ENCODE peak calls at places on chromosomes 5 and 9, in six cellular contexts. One of them, this sample, is unnamed.

GRCh38 chr5:60196382-60197113 is 303.0 kb upstream of the PDE4D start:
- DNase-seq in activated T-helper 9 cell treated with anti-CD3 and anti-CD28 coated beads, Interleukin-2, amount 50 U/mL, for 16 hours: no peak
- DNase-seq in nephron progenitor cell: no peak
- DNase-seq in activated CD4-positive, alpha-beta T cell treated with anti-CD3 and anti-CD28 coated beads, Interleukin-2, amount 10 ng/mL, durations not matched to agents 7 days and 5 days: no peak
- DNase-seq in hypothalamus: no peak
- DNase-seq in tibial artery: peak
- DNase-seq in this sample: peak

GRCh38 chr5:139635191-139635590 is 13.0 kb upstream of the CXXC5 start:
- DNase-seq in activated T-helper 9 cell treated with anti-CD3 and anti-CD28 coated beads, Interleukin-2, amount 50 U/mL, for 16 hours: no peak
- DNase-seq in nephron progenitor cell: no peak
- DNase-seq in activated CD4-positive, alpha-beta T cell treated with anti-CD3 and anti-CD28 coated beads, Interleukin-2, amount 10 ng/mL, durations not matched to agents 7 days and 5 days: no peak
- DNase-seq in hypothalamus: no peak
- DNase-seq in tibial artery: no peak
- DNase-seq in this sample: no peak

GRCh38 chr9:38107811-38108304 is 38.8 kb upstream of the SHB start:
- DNase-seq in activated T-helper 9 cell treated with anti-CD3 and anti-CD28 coated beads, Interleukin-2, amount 50 U/mL, for 16 hours: no peak
- DNase-seq in nephron progenitor cell: peak
- DNase-seq in activated CD4-positive, alpha-beta T cell treated with anti-CD3 and anti-CD28 coated beads, Interleukin-2, amount 10 ng/mL, durations not matched to agents 7 days and 5 days: no peak
- DNase-seq in hypothalamus: no peak
- DNase-seq in tibial artery: no peak
- DNase-seq in this sample: no peak

GRCh38 chr5:84384604-84385575 is at the start of gene EDIL3:
- DNase-seq in activated T-helper 9 cell treated with anti-CD3 and anti-CD28 coated beads, Interleukin-2, amount 50 U/mL, for 16 hours: no peak
- DNase-seq in nephron progenitor cell: peak
- DNase-seq in activated CD4-positive, alpha-beta T cell treated with anti-CD3 and anti-CD28 coated beads, Interleukin-2, amount 10 ng/mL, durations not matched to agents 7 days and 5 days: no peak
- DNase-seq in hypothalamus: peak
- DNase-seq in tibial artery: peak
- DNase-seq in this sample: peak

GRCh38 chr9:94586814-94587213 is 6.8 kb downstream of the FBP2 start:
- DNase-seq in activated T-helper 9 cell treated with anti-CD3 and anti-CD28 coated beads, Interleukin-2, amount 50 U/mL, for 16 hours: no peak
- DNase-seq in nephron progenitor cell: no peak
- DNase-seq in activated CD4-positive, alpha-beta T cell treated with anti-CD3 and anti-CD28 coated beads, Interleukin-2, amount 10 ng/mL, durations not matched to agents 7 days and 5 days: no peak
- DNase-seq in hypothalamus: no peak
- DNase-seq in tibial artery: no peak
- DNase-seq in this sample: peak

GRCh38 chr5:125232779-125233230 is 486.4 kb upstream of the ZNF608 start:
- DNase-seq in activated T-helper 9 cell treated with anti-CD3 and anti-CD28 coated beads, Interleukin-2, amount 50 U/mL, for 16 hours: no peak
- DNase-seq in nephron progenitor cell: no peak
- DNase-seq in activated CD4-positive, alpha-beta T cell treated with anti-CD3 and anti-CD28 coated beads, Interleukin-2, amount 10 ng/mL, durations not matched to agents 7 days and 5 days: no peak
- DNase-seq in hypothalamus: no peak
- DNase-seq in tibial artery: no peak
- DNase-seq in this sample: peak

GRCh38 chr9:33921967-33922895 is 105.3 kb downstream of the UBE2R2 start:
- DNase-seq in activated T-helper 9 cell treated with anti-CD3 and anti-CD28 coated beads, Interleukin-2, amount 50 U/mL, for 16 hours: no peak
- DNase-seq in nephron progenitor cell: peak
- DNase-seq in activated CD4-positive, alpha-beta T cell treated with anti-CD3 and anti-CD28 coated beads, Interleukin-2, amount 10 ng/mL, durations not matched to agents 7 days and 5 days: peak
- DNase-seq in hypothalamus: no peak
- DNase-seq in tibial artery: no peak
- DNase-seq in this sample: peak

GRCh38 chr5:96280946-96281393 is 152.1 kb downstream of the PCSK1 start:
- DNase-seq in activated T-helper 9 cell treated with anti-CD3 and anti-CD28 coated beads, Interleukin-2, amount 50 U/mL, for 16 hours: no peak
- DNase-seq in nephron progenitor cell: no peak
- DNase-seq in activated CD4-positive, alpha-beta T cell treated with anti-CD3 and anti-CD28 coated beads, Interleukin-2, amount 10 ng/mL, durations not matched to agents 7 days and 5 days: no peak
- DNase-seq in hypothalamus: no peak
- DNase-seq in tibial artery: no peak
- DNase-seq in this sample: no peak

GRCh38 chr9:10678790-10679189 is 66.0 kb upstream of the PTPRD start:
- DNase-seq in activated T-helper 9 cell treated with anti-CD3 and anti-CD28 coated beads, Interleukin-2, amount 50 U/mL, for 16 hours: no peak
- DNase-seq in nephron progenitor cell: no peak
- DNase-seq in activated CD4-positive, alpha-beta T cell treated with anti-CD3 and anti-CD28 coated beads, Interleukin-2, amount 10 ng/mL, durations not matched to agents 7 days and 5 days: no peak
- DNase-seq in hypothalamus: no peak
- DNase-seq in tibial artery: no peak
- DNase-seq in this sample: no peak

GRCh38 chr9:33044677-33045282 is 19.7 kb downstream of the DNAJA1 start:
- DNase-seq in activated T-helper 9 cell treated with anti-CD3 and anti-CD28 coated beads, Interleukin-2, amount 50 U/mL, for 16 hours: no peak
- DNase-seq in nephron progenitor cell: peak
- DNase-seq in activated CD4-positive, alpha-beta T cell treated with anti-CD3 and anti-CD28 coated beads, Interleukin-2, amount 10 ng/mL, durations not matched to agents 7 days and 5 days: no peak
- DNase-seq in hypothalamus: no peak
- DNase-seq in tibial artery: no peak
- DNase-seq in this sample: peak

GRCh38 chr5:133267601-133268000 is 215.8 kb downstream of the HSPA4 start:
- DNase-seq in activated T-helper 9 cell treated with anti-CD3 and anti-CD28 coated beads, Interleukin-2, amount 50 U/mL, for 16 hours: no peak
- DNase-seq in nephron progenitor cell: no peak
- DNase-seq in activated CD4-positive, alpha-beta T cell treated with anti-CD3 and anti-CD28 coated beads, Interleukin-2, amount 10 ng/mL, durations not matched to agents 7 days and 5 days: no peak
- DNase-seq in hypothalamus: no peak
- DNase-seq in tibial artery: no peak
- DNase-seq in this sample: no peak

GRCh38 chr5:73311291-73312110 is 137.1 kb downstream of the FOXD1 start:
- DNase-seq in activated T-helper 9 cell treated with anti-CD3 and anti-CD28 coated beads, Interleukin-2, amount 50 U/mL, for 16 hours: no peak
- DNase-seq in nephron progenitor cell: peak
- DNase-seq in activated CD4-positive, alpha-beta T cell treated with anti-CD3 and anti-CD28 coated beads, Interleukin-2, amount 10 ng/mL, durations not matched to agents 7 days and 5 days: no peak
- DNase-seq in hypothalamus: no peak
- DNase-seq in tibial artery: peak
- DNase-seq in this sample: peak

GRCh38 chr9:78363221-78363620 is 66.3 kb downstream of the PSAT1 start:
- DNase-seq in activated T-helper 9 cell treated with anti-CD3 and anti-CD28 coated beads, Interleukin-2, amount 50 U/mL, for 16 hours: no peak
- DNase-seq in nephron progenitor cell: no peak
- DNase-seq in activated CD4-positive, alpha-beta T cell treated with anti-CD3 and anti-CD28 coated beads, Interleukin-2, amount 10 ng/mL, durations not matched to agents 7 days and 5 days: no peak
- DNase-seq in hypothalamus: no peak
- DNase-seq in tibial artery: no peak
- DNase-seq in this sample: peak

GRCh38 chr5:125042243-125042887 is 295.9 kb upstream of the ZNF608 start:
- DNase-seq in activated T-helper 9 cell treated with anti-CD3 and anti-CD28 coated beads, Interleukin-2, amount 50 U/mL, for 16 hours: no peak
- DNase-seq in nephron progenitor cell: no peak
- DNase-seq in activated CD4-positive, alpha-beta T cell treated with anti-CD3 and anti-CD28 coated beads, Interleukin-2, amount 10 ng/mL, durations not matched to agents 7 days and 5 days: no peak
- DNase-seq in hypothalamus: no peak
- DNase-seq in tibial artery: no peak
- DNase-seq in this sample: no peak

GRCh38 chr5:147809830-147810666 is 21.4 kb downstream of the SPINK1 start:
- DNase-seq in activated T-helper 9 cell treated with anti-CD3 and anti-CD28 coated beads, Interleukin-2, amount 50 U/mL, for 16 hours: no peak
- DNase-seq in nephron progenitor cell: no peak
- DNase-seq in activated CD4-positive, alpha-beta T cell treated with anti-CD3 and anti-CD28 coated beads, Interleukin-2, amount 10 ng/mL, durations not matched to agents 7 days and 5 days: no peak
- DNase-seq in hypothalamus: no peak
- DNase-seq in tibial artery: no peak
- DNase-seq in this sample: no peak

GRCh38 chr5:73450041-73450598 is 1.5 kb upstream of the FOXD1 start:
- DNase-seq in activated T-helper 9 cell treated with anti-CD3 and anti-CD28 coated beads, Interleukin-2, amount 50 U/mL, for 16 hours: no peak
- DNase-seq in nephron progenitor cell: no peak
- DNase-seq in activated CD4-positive, alpha-beta T cell treated with anti-CD3 and anti-CD28 coated beads, Interleukin-2, amount 10 ng/mL, durations not matched to agents 7 days and 5 days: no peak
- DNase-seq in hypothalamus: no peak
- DNase-seq in tibial artery: no peak
- DNase-seq in this sample: no peak

GRCh38 chr9:107667700-107668099 is 178.1 kb upstream of the KLF4 start:
- DNase-seq in activated T-helper 9 cell treated with anti-CD3 and anti-CD28 coated beads, Interleukin-2, amount 50 U/mL, for 16 hours: no peak
- DNase-seq in nephron progenitor cell: peak
- DNase-seq in activated CD4-positive, alpha-beta T cell treated with anti-CD3 and anti-CD28 coated beads, Interleukin-2, amount 10 ng/mL, durations not matched to agents 7 days and 5 days: no peak
- DNase-seq in hypothalamus: no peak
- DNase-seq in tibial artery: no peak
- DNase-seq in this sample: no peak

GRCh38 chr9:36142510-36143161 is 6.1 kb downstream of the GLIPR2 start:
- DNase-seq in activated T-helper 9 cell treated with anti-CD3 and anti-CD28 coated beads, Interleukin-2, amount 50 U/mL, for 16 hours: no peak
- DNase-seq in nephron progenitor cell: no peak
- DNase-seq in activated CD4-positive, alpha-beta T cell treated with anti-CD3 and anti-CD28 coated beads, Interleukin-2, amount 10 ng/mL, durations not matched to agents 7 days and 5 days: no peak
- DNase-seq in hypothalamus: no peak
- DNase-seq in tibial artery: no peak
- DNase-seq in this sample: no peak

GRCh38 chr9:120839146-120839545 is 3.6 kb downstream of the PSMD5 start:
- DNase-seq in activated T-helper 9 cell treated with anti-CD3 and anti-CD28 coated beads, Interleukin-2, amount 50 U/mL, for 16 hours: no peak
- DNase-seq in nephron progenitor cell: no peak
- DNase-seq in activated CD4-positive, alpha-beta T cell treated with anti-CD3 and anti-CD28 coated beads, Interleukin-2, amount 10 ng/mL, durations not matched to agents 7 days and 5 days: no peak
- DNase-seq in hypothalamus: no peak
- DNase-seq in tibial artery: no peak
- DNase-seq in this sample: no peak

GRCh38 chr5:76787237-76787636 is 31.6 kb upstream of the F2RL1 start:
- DNase-seq in activated T-helper 9 cell treated with anti-CD3 and anti-CD28 coated beads, Interleukin-2, amount 50 U/mL, for 16 hours: no peak
- DNase-seq in nephron progenitor cell: no peak
- DNase-seq in activated CD4-positive, alpha-beta T cell treated with anti-CD3 and anti-CD28 coated beads, Interleukin-2, amount 10 ng/mL, durations not matched to agents 7 days and 5 days: no peak
- DNase-seq in hypothalamus: no peak
- DNase-seq in tibial artery: peak
- DNase-seq in this sample: peak

GRCh38 chr9:124127290-124127646 is 115.7 kb downstream of the LHX2 start:
- DNase-seq in activated T-helper 9 cell treated with anti-CD3 and anti-CD28 coated beads, Interleukin-2, amount 50 U/mL, for 16 hours: no peak
- DNase-seq in nephron progenitor cell: no peak
- DNase-seq in activated CD4-positive, alpha-beta T cell treated with anti-CD3 and anti-CD28 coated beads, Interleukin-2, amount 10 ng/mL, durations not matched to agents 7 days and 5 days: no peak
- DNase-seq in hypothalamus: no peak
- DNase-seq in tibial artery: no peak
- DNase-seq in this sample: no peak

GRCh38 chr9:128325629-128326028 is 3.0 kb downstream of the COQ4 start:
- DNase-seq in activated T-helper 9 cell treated with anti-CD3 and anti-CD28 coated beads, Interleukin-2, amount 50 U/mL, for 16 hours: no peak
- DNase-seq in nephron progenitor cell: no peak
- DNase-seq in activated CD4-positive, alpha-beta T cell treated with anti-CD3 and anti-CD28 coated beads, Interleukin-2, amount 10 ng/mL, durations not matched to agents 7 days and 5 days: no peak
- DNase-seq in hypothalamus: no peak
- DNase-seq in tibial artery: no peak
- DNase-seq in this sample: no peak

GRCh38 chr5:73534001-73534547 is 31.4 kb downstream of the ANKRA2 start:
- DNase-seq in activated T-helper 9 cell treated with anti-CD3 and anti-CD28 coated beads, Interleukin-2, amount 50 U/mL, for 16 hours: no peak
- DNase-seq in nephron progenitor cell: no peak
- DNase-seq in activated CD4-positive, alpha-beta T cell treated with anti-CD3 and anti-CD28 coated beads, Interleukin-2, amount 10 ng/mL, durations not matched to agents 7 days and 5 days: no peak
- DNase-seq in hypothalamus: no peak
- DNase-seq in tibial artery: no peak
- DNase-seq in this sample: no peak

GRCh38 chr5:125160787-125161502 is 414.5 kb upstream of the ZNF608 start:
- DNase-seq in activated T-helper 9 cell treated with anti-CD3 and anti-CD28 coated beads, Interleukin-2, amount 50 U/mL, for 16 hours: no peak
- DNase-seq in nephron progenitor cell: peak
- DNase-seq in activated CD4-positive, alpha-beta T cell treated with anti-CD3 and anti-CD28 coated beads, Interleukin-2, amount 10 ng/mL, durations not matched to agents 7 days and 5 days: no peak
- DNase-seq in hypothalamus: no peak
- DNase-seq in tibial artery: no peak
- DNase-seq in this sample: peak

GRCh38 chr5:93899026-93899600 is 157.7 kb upstream of the POU5F2 start:
- DNase-seq in activated T-helper 9 cell treated with anti-CD3 and anti-CD28 coated beads, Interleukin-2, amount 50 U/mL, for 16 hours: no peak
- DNase-seq in nephron progenitor cell: no peak
- DNase-seq in activated CD4-positive, alpha-beta T cell treated with anti-CD3 and anti-CD28 coated beads, Interleukin-2, amount 10 ng/mL, durations not matched to agents 7 days and 5 days: no peak
- DNase-seq in hypothalamus: no peak
- DNase-seq in tibial artery: no peak
- DNase-seq in this sample: no peak

GRCh38 chr5:93790401-93790800 is 49.0 kb upstream of the POU5F2 start:
- DNase-seq in activated T-helper 9 cell treated with anti-CD3 and anti-CD28 coated beads, Interleukin-2, amount 50 U/mL, for 16 hours: no peak
- DNase-seq in nephron progenitor cell: no peak
- DNase-seq in activated CD4-positive, alpha-beta T cell treated with anti-CD3 and anti-CD28 coated beads, Interleukin-2, amount 10 ng/mL, durations not matched to agents 7 days and 5 days: no peak
- DNase-seq in hypothalamus: no peak
- DNase-seq in tibial artery: no peak
- DNase-seq in this sample: peak

GRCh38 chr9:134644715-134645606 is 3.4 kb downstream of the COL5A1 start:
- DNase-seq in activated T-helper 9 cell treated with anti-CD3 and anti-CD28 coated beads, Interleukin-2, amount 50 U/mL, for 16 hours: no peak
- DNase-seq in nephron progenitor cell: no peak
- DNase-seq in activated CD4-positive, alpha-beta T cell treated with anti-CD3 and anti-CD28 coated beads, Interleukin-2, amount 10 ng/mL, durations not matched to agents 7 days and 5 days: no peak
- DNase-seq in hypothalamus: no peak
- DNase-seq in tibial artery: peak
- DNase-seq in this sample: no peak

GRCh38 chr5:179623906-179624741 is 653 bp upstream of the HNRNPH1 start:
- DNase-seq in activated T-helper 9 cell treated with anti-CD3 and anti-CD28 coated beads, Interleukin-2, amount 50 U/mL, for 16 hours: peak
- DNase-seq in nephron progenitor cell: no peak
- DNase-seq in activated CD4-positive, alpha-beta T cell treated with anti-CD3 and anti-CD28 coated beads, Interleukin-2, amount 10 ng/mL, durations not matched to agents 7 days and 5 days: peak
- DNase-seq in hypothalamus: no peak
- DNase-seq in tibial artery: peak
- DNase-seq in this sample: peak

GRCh38 chr9:130639866-130640555 is 24.4 kb upstream of the PRDM12 start:
- DNase-seq in activated T-helper 9 cell treated with anti-CD3 and anti-CD28 coated beads, Interleukin-2, amount 50 U/mL, for 16 hours: no peak
- DNase-seq in nephron progenitor cell: no peak
- DNase-seq in activated CD4-positive, alpha-beta T cell treated with anti-CD3 and anti-CD28 coated beads, Interleukin-2, amount 10 ng/mL, durations not matched to agents 7 days and 5 days: no peak
- DNase-seq in hypothalamus: no peak
- DNase-seq in tibial artery: no peak
- DNase-seq in this sample: no peak

GRCh38 chr5:66724336-66724735 is 128.1 kb downstream of the MAST4 start:
- DNase-seq in activated T-helper 9 cell treated with anti-CD3 and anti-CD28 coated beads, Interleukin-2, amount 50 U/mL, for 16 hours: no peak
- DNase-seq in nephron progenitor cell: no peak
- DNase-seq in activated CD4-positive, alpha-beta T cell treated with anti-CD3 and anti-CD28 coated beads, Interleukin-2, amount 10 ng/mL, durations not matched to agents 7 days and 5 days: no peak
- DNase-seq in hypothalamus: no peak
- DNase-seq in tibial artery: no peak
- DNase-seq in this sample: no peak

GRCh38 chr5:95620870-95621838 is 1.3 kb downstream of the GPR150 start:
- DNase-seq in activated T-helper 9 cell treated with anti-CD3 and anti-CD28 coated beads, Interleukin-2, amount 50 U/mL, for 16 hours: peak
- DNase-seq in nephron progenitor cell: peak
- DNase-seq in activated CD4-positive, alpha-beta T cell treated with anti-CD3 and anti-CD28 coated beads, Interleukin-2, amount 10 ng/mL, durations not matched to agents 7 days and 5 days: peak
- DNase-seq in hypothalamus: no peak
- DNase-seq in tibial artery: peak
- DNase-seq in this sample: peak

GRCh38 chr9:98994226-98995058 is 50.7 kb downstream of the COL15A1 start:
- DNase-seq in activated T-helper 9 cell treated with anti-CD3 and anti-CD28 coated beads, Interleukin-2, amount 50 U/mL, for 16 hours: no peak
- DNase-seq in nephron progenitor cell: no peak
- DNase-seq in activated CD4-positive, alpha-beta T cell treated with anti-CD3 and anti-CD28 coated beads, Interleukin-2, amount 10 ng/mL, durations not matched to agents 7 days and 5 days: no peak
- DNase-seq in hypothalamus: no peak
- DNase-seq in tibial artery: no peak
- DNase-seq in this sample: no peak

GRCh38 chr5:137218896-137219295 is 280.2 kb downstream of the SPOCK1 start:
- DNase-seq in activated T-helper 9 cell treated with anti-CD3 and anti-CD28 coated beads, Interleukin-2, amount 50 U/mL, for 16 hours: no peak
- DNase-seq in nephron progenitor cell: no peak
- DNase-seq in activated CD4-positive, alpha-beta T cell treated with anti-CD3 and anti-CD28 coated beads, Interleukin-2, amount 10 ng/mL, durations not matched to agents 7 days and 5 days: no peak
- DNase-seq in hypothalamus: no peak
- DNase-seq in tibial artery: no peak
- DNase-seq in this sample: no peak

GRCh38 chr5:32099486-32100035 is 74.6 kb downstream of the GOLPH3 start:
- DNase-seq in activated T-helper 9 cell treated with anti-CD3 and anti-CD28 coated beads, Interleukin-2, amount 50 U/mL, for 16 hours: no peak
- DNase-seq in nephron progenitor cell: no peak
- DNase-seq in activated CD4-positive, alpha-beta T cell treated with anti-CD3 and anti-CD28 coated beads, Interleukin-2, amount 10 ng/mL, durations not matched to agents 7 days and 5 days: no peak
- DNase-seq in hypothalamus: no peak
- DNase-seq in tibial artery: no peak
- DNase-seq in this sample: no peak

GRCh38 chr5:42993516-42994284 is 46.4 kb downstream of the ANXA2R start:
- DNase-seq in activated T-helper 9 cell treated with anti-CD3 and anti-CD28 coated beads, Interleukin-2, amount 50 U/mL, for 16 hours: no peak
- DNase-seq in nephron progenitor cell: no peak
- DNase-seq in activated CD4-positive, alpha-beta T cell treated with anti-CD3 and anti-CD28 coated beads, Interleukin-2, amount 10 ng/mL, durations not matched to agents 7 days and 5 days: peak
- DNase-seq in hypothalamus: no peak
- DNase-seq in tibial artery: no peak
- DNase-seq in this sample: peak

GRCh38 chr9:136327313-136327971 is at the start of gene GPSM1:
- DNase-seq in activated T-helper 9 cell treated with anti-CD3 and anti-CD28 coated beads, Interleukin-2, amount 50 U/mL, for 16 hours: peak
- DNase-seq in nephron progenitor cell: peak
- DNase-seq in activated CD4-positive, alpha-beta T cell treated with anti-CD3 and anti-CD28 coated beads, Interleukin-2, amount 10 ng/mL, durations not matched to agents 7 days and 5 days: peak
- DNase-seq in hypothalamus: peak
- DNase-seq in tibial artery: no peak
- DNase-seq in this sample: peak

GRCh38 chr5:31106259-31106658 is 87.2 kb upstream of the CDH6 start:
- DNase-seq in activated T-helper 9 cell treated with anti-CD3 and anti-CD28 coated beads, Interleukin-2, amount 50 U/mL, for 16 hours: no peak
- DNase-seq in nephron progenitor cell: no peak
- DNase-seq in activated CD4-positive, alpha-beta T cell treated with anti-CD3 and anti-CD28 coated beads, Interleukin-2, amount 10 ng/mL, durations not matched to agents 7 days and 5 days: no peak
- DNase-seq in hypothalamus: no peak
- DNase-seq in tibial artery: no peak
- DNase-seq in this sample: no peak

GRCh38 chr9:122122468-122122867 is 29.4 kb upstream of the TTLL11 start:
- DNase-seq in activated T-helper 9 cell treated with anti-CD3 and anti-CD28 coated beads, Interleukin-2, amount 50 U/mL, for 16 hours: no peak
- DNase-seq in nephron progenitor cell: no peak
- DNase-seq in activated CD4-positive, alpha-beta T cell treated with anti-CD3 and anti-CD28 coated beads, Interleukin-2, amount 10 ng/mL, durations not matched to agents 7 days and 5 days: no peak
- DNase-seq in hypothalamus: no peak
- DNase-seq in tibial artery: no peak
- DNase-seq in this sample: no peak